ENCODE peak calls at places on chromosome 12, in ten cellular contexts. L is Calu3; J is nucleus accumbens; A is choroid plexus epithelial cell; Q is left kidney; O is T1000; Y is colonic mucosa; M is stimulated activated CD4-positive, alpha-beta T cell treated with anti-CD3 and anti-CD28 coated beads, Interleukin-2, amount 100 ng/mL, for 4 hours; S is C1 segment of cervical spinal cord; H is globus pallidus. D is an unnamed sample.

GRCh38 chr12:14416658-14417057 is 51.2 kb downstream of the ATF7IP start:
- DNase-seq in L (peak; percentile 38), J (no peak), A (peak; percentile 95), Q (peak; percentile 89), O (no peak), Y (no peak), M (no peak), S (no peak), H (peak; percentile 68), D (no peak)

GRCh38 chr12:82608706-82609105 is 78.0 kb upstream of the TMTC2 start:
- DNase-seq in L (no peak), J (no peak), A (peak; percentile 68), Q (no peak), O (no peak), Y (no peak), M (no peak), S (no peak), H (no peak), D (no peak)

GRCh38 chr12:129530517-129530916 is 373.3 kb downstream of the TMEM132D start:
- DNase-seq in L (no peak), J (no peak), A (no peak), Q (no peak), O (no peak), Y (no peak), M (no peak), S (no peak), H (no peak), D (no peak)

GRCh38 chr12:127912266-127912665 is 354.7 kb upstream of the TMEM132C start:
- DNase-seq in L (no peak), J (no peak), A (no peak), Q (no peak), O (no peak), Y (no peak), M (no peak), S (no peak), H (no peak), D (no peak)

GRCh38 chr12:131831021-131831571 is 2.9 kb downstream of the MMP17 start:
- DNase-seq in L (no peak), J (peak; percentile 45), A (no peak), Q (peak; percentile 46), O (no peak), Y (no peak), M (peak; percentile 39), S (no peak), H (no peak), D (peak; percentile 79)

GRCh38 chr12:125412506-125412905 is 347.3 kb downstream of the AACS start:
- DNase-seq in L (no peak), J (no peak), A (no peak), Q (no peak), O (no peak), Y (no peak), M (no peak), S (no peak), H (peak; percentile 48), D (no peak)

GRCh38 chr12:57465747-57466505 is 6.3 kb downstream of the GLI1 start:
- DNase-seq in L (no peak), J (no peak), A (no peak), Q (no peak), O (no peak), Y (no peak), M (no peak), S (no peak), H (no peak), D (no peak)

GRCh38 chr12:4355150-4355842 is 24.2 kb downstream of the FGF23 start:
- DNase-seq in L (no peak), J (no peak), A (peak; percentile 9), Q (no peak), O (no peak), Y (no peak), M (no peak), S (no peak), H (no peak), D (no peak)

GRCh38 chr12:20011200-20011599 is 357.1 kb upstream of the PDE3A start:
- DNase-seq in L (no peak), J (no peak), A (peak; percentile 71), Q (no peak), O (no peak), Y (peak; percentile 79), M (no peak), S (no peak), H (peak; percentile 3), D (no peak)

GRCh38 chr12:32737715-32738114 is 18.0 kb downstream of the YARS2 start:
- DNase-seq in L (no peak), J (no peak), A (no peak), Q (no peak), O (no peak), Y (no peak), M (no peak), S (no peak), H (no peak), D (peak; percentile 57)

GRCh38 chr12:76777765-76778216 is 13.9 kb downstream of the ZDHHC17 start:
- DNase-seq in L (peak; percentile 14), J (no peak), A (no peak), Q (no peak), O (no peak), Y (no peak), M (no peak), S (no peak), H (no peak), D (no peak)

GRCh38 chr12:127559349-127560040 is 707.5 kb upstream of the TMEM132C start:
- DNase-seq in L (no peak), J (no peak), A (peak; percentile 96), Q (peak; percentile 51), O (peak; percentile 62), Y (peak; percentile 31), M (no peak), S (no peak), H (no peak), D (no peak)

GRCh38 chr12:101823891-101824290 is 6.9 kb downstream of the GNPTAB start:
- DNase-seq in L (peak; percentile 52), J (peak; percentile 17), A (peak; percentile 43), Q (peak; percentile 50), O (no peak), Y (peak; percentile 49), M (peak; percentile 45), S (no peak), H (peak; percentile 74), D (peak; percentile 73)

D was measured in head of caudate nucleus.